ENCODE peak calls at places on chromosomes 16 and 17, in seven cellular contexts. One of them, this sample, is unnamed.

GRCh38 chr17:65559483-65559801 is 2.0 kb downstream of the AXIN2 start:
- DNase-seq in activated CD8-positive, alpha-beta memory T cell treated with anti-CD3 and anti-CD28 coated beads, Interleukin-2, amount 10 ng/mL, durations not matched to agents 7 days and 5 days: no peak
- DNase-seq in right cardiac atrium: no peak
- DNase-seq in Calu3: no peak
- DNase-seq in BE2C: no peak
- DNase-seq in nephron progenitor cell: peak
- DNase-seq in HFFc6: no peak
- DNase-seq in this sample: no peak

GRCh38 chr17:68993112-68993511 is 37.9 kb upstream of the ABCA8 start:
- DNase-seq in right cardiac atrium: no peak
- DNase-seq in Calu3: no peak
- DNase-seq in activated CD8-positive, alpha-beta memory T cell treated with anti-CD3 and anti-CD28 coated beads, Interleukin-2, amount 10 ng/mL, durations not matched to agents 7 days and 5 days: no peak
- DNase-seq in nephron progenitor cell: no peak
- DNase-seq in HFFc6: no peak
- DNase-seq in BE2C: no peak
- DNase-seq in this sample: no peak

GRCh38 chr17:51731941-51732722 is 426.4 kb downstream of the CA10 start:
- DNase-seq in activated CD8-positive, alpha-beta memory T cell treated with anti-CD3 and anti-CD28 coated beads, Interleukin-2, amount 10 ng/mL, durations not matched to agents 7 days and 5 days: no peak
- DNase-seq in right cardiac atrium: no peak
- DNase-seq in Calu3: no peak
- DNase-seq in nephron progenitor cell: no peak
- DNase-seq in BE2C: no peak
- DNase-seq in HFFc6: no peak
- DNase-seq in this sample: no peak

GRCh38 chr16:13999895-14000425 is 71.2 kb upstream of the MRTFB start:
- DNase-seq in right cardiac atrium: peak
- DNase-seq in BE2C: no peak
- DNase-seq in Calu3: no peak
- DNase-seq in HFFc6: no peak
- DNase-seq in nephron progenitor cell: no peak
- DNase-seq in activated CD8-positive, alpha-beta memory T cell treated with anti-CD3 and anti-CD28 coated beads, Interleukin-2, amount 10 ng/mL, durations not matched to agents 7 days and 5 days: no peak
- DNase-seq in this sample: peak

GRCh38 chr16:78097522-78097921 is 1.9 kb upstream of the WWOX start:
- DNase-seq in nephron progenitor cell: no peak
- DNase-seq in activated CD8-positive, alpha-beta memory T cell treated with anti-CD3 and anti-CD28 coated beads, Interleukin-2, amount 10 ng/mL, durations not matched to agents 7 days and 5 days: no peak
- DNase-seq in right cardiac atrium: no peak
- DNase-seq in BE2C: no peak
- DNase-seq in Calu3: no peak
- DNase-seq in HFFc6: no peak
- DNase-seq in this sample: no peak

GRCh38 chr16:81513204-81514040 is 68.8 kb downstream of the CMIP start:
- DNase-seq in right cardiac atrium: peak
- DNase-seq in BE2C: no peak
- DNase-seq in Calu3: peak
- DNase-seq in nephron progenitor cell: no peak
- DNase-seq in HFFc6: no peak
- DNase-seq in activated CD8-positive, alpha-beta memory T cell treated with anti-CD3 and anti-CD28 coated beads, Interleukin-2, amount 10 ng/mL, durations not matched to agents 7 days and 5 days: no peak
- DNase-seq in this sample: peak

GRCh38 chr17:72702998-72703397 is 389.5 kb downstream of the SLC39A11 start:
- DNase-seq in BE2C: no peak
- DNase-seq in Calu3: no peak
- DNase-seq in right cardiac atrium: no peak
- DNase-seq in HFFc6: no peak
- DNase-seq in nephron progenitor cell: no peak
- DNase-seq in activated CD8-positive, alpha-beta memory T cell treated with anti-CD3 and anti-CD28 coated beads, Interleukin-2, amount 10 ng/mL, durations not matched to agents 7 days and 5 days: no peak
- DNase-seq in this sample: no peak

GRCh38 chr16:87445486-87445885 is 47.3 kb downstream of the ZCCHC14 start:
- DNase-seq in BE2C: no peak
- DNase-seq in Calu3: no peak
- DNase-seq in nephron progenitor cell: no peak
- DNase-seq in activated CD8-positive, alpha-beta memory T cell treated with anti-CD3 and anti-CD28 coated beads, Interleukin-2, amount 10 ng/mL, durations not matched to agents 7 days and 5 days: no peak
- DNase-seq in right cardiac atrium: peak
- DNase-seq in HFFc6: no peak
- DNase-seq in this sample: no peak

GRCh38 chr16:46714797-46715591 is 25.5 kb downstream of the ORC6 start:
- DNase-seq in HFFc6: no peak
- DNase-seq in Calu3: no peak
- DNase-seq in BE2C: no peak
- DNase-seq in nephron progenitor cell: no peak
- DNase-seq in activated CD8-positive, alpha-beta memory T cell treated with anti-CD3 and anti-CD28 coated beads, Interleukin-2, amount 10 ng/mL, durations not matched to agents 7 days and 5 days: no peak
- DNase-seq in right cardiac atrium: no peak
- DNase-seq in this sample: no peak